ENCODE peak calls at places on chromosomes 7 and 10, in seven cellular contexts. F, X, S, E, J, O and H are unnamed samples.

GRCh38 chr10:100291356-100291755 is 4.9 kb upstream of the BLOC1S2 start:
- DNase-seq in F (no peak), X (no peak), S (no peak), E (no peak), J (no peak), O (no peak), H (peak)

GRCh38 chr7:104998040-104998752 is 15.8 kb upstream of the KMT2E start:
- DNase-seq in F (no peak), X (no peak), S (no peak), E (no peak), J (no peak), O (no peak), H (no peak)

GRCh38 chr10:4219901-4220300 is 434.9 kb upstream of the KLF6 start:
- DNase-seq in F (no peak), X (no peak), S (no peak), E (no peak), J (no peak), O (no peak), H (no peak)

GRCh38 chr7:17075601-17076000 is 193.8 kb upstream of the AGR3 start:
- DNase-seq in F (no peak), X (no peak), S (no peak), E (no peak), J (no peak), O (no peak), H (no peak)

GRCh38 chr7:100406767-100407166 is 21.7 kb downstream of the ZCWPW1 start:
- DNase-seq in F (no peak), X (no peak), S (no peak), E (peak), J (no peak), O (no peak), H (no peak)

GRCh38 chr10:4663162-4663992 is 162.6 kb upstream of the AKR1E2 start:
- DNase-seq in F (peak), X (peak), S (peak), E (peak), J (peak), O (no peak), H (peak)

GRCh38 chr10:87505366-87506113 is 847 bp downstream of the MINPP1 start:
- DNase-seq in F (peak), X (peak), S (no peak), E (peak), J (peak), O (peak), H (no peak)

GRCh38 chr10:122234416-122234815 is 36.7 kb upstream of the BTBD16 start:
- DNase-seq in F (no peak), X (no peak), S (no peak), E (no peak), J (no peak), O (no peak), H (no peak)

GRCh38 chr7:123747620-123748141 is 1.1 kb downstream of the WASL start:
- DNase-seq in F (peak), X (peak), S (peak), E (peak), J (peak), O (peak), H (peak)

GRCh38 chr10:33365314-33365713 is 30.8 kb upstream of the NRP1 start:
- DNase-seq in F (no peak), X (no peak), S (no peak), E (no peak), J (no peak), O (no peak), H (no peak)

GRCh38 chr7:517848-518629 is 1.6 kb downstream of the PDGFA start:
- DNase-seq in F (peak), X (peak), S (no peak), E (peak), J (peak), O (no peak), H (peak)

GRCh38 chr7:99141756-99142726 is 1.9 kb downstream of the SMURF1 start:
- DNase-seq in F (peak), X (peak), S (peak), E (peak), J (peak), O (peak), H (peak)

GRCh38 chr7:38169862-38170261 is 8.2 kb upstream of the STARD3NL start:
- DNase-seq in F (no peak), X (no peak), S (no peak), E (peak), J (no peak), O (no peak), H (no peak)

GRCh38 chr7:37382546-37383088 is 66.0 kb downstream of the ELMO1 start:
- DNase-seq in F (no peak), X (no peak), S (no peak), E (no peak), J (no peak), O (no peak), H (no peak)

GRCh38 chr10:124039432-124040086 is 53.8 kb downstream of the CHST15 start:
- DNase-seq in F (no peak), X (no peak), S (no peak), E (no peak), J (no peak), O (no peak), H (no peak)

GRCh38 chr10:132263866-132264265 is 43.9 kb downstream of the STK32C start:
- DNase-seq in F (no peak), X (no peak), S (no peak), E (no peak), J (no peak), O (no peak), H (no peak)

GRCh38 chr7:154795437-154795836 is 207.5 kb downstream of the PAXIP1 start:
- DNase-seq in F (no peak), X (no peak), S (no peak), E (no peak), J (no peak), O (no peak), H (no peak)

GRCh38 chr10:78065616-78066410 is 32.1 kb downstream of the RPS24 start:
- DNase-seq in F (no peak), X (no peak), S (no peak), E (no peak), J (peak), O (no peak), H (no peak)

DNA sequence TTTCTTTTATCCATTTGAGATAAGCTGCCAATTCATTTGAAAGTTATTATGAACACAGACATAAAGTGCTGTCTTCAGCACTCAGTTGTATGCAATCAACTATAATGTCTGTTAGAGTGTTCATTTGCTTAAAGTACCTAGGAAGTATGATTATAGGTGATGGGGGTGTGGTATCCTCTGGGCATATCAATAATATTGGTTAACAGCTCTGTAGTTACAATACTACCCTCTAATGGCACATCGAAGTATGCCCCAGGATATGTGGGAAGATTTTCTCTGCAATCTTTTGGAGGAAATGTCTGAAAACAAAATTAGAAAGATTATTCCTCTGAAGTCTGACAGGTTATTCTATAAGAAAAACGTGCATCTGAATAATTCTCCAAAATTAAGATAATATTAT is 429.7 kb downstream of the ARL4A start:
- DNase-seq in F (no peak), X (no peak), S (no peak), E (peak), J (no peak), O (no peak), H (no peak)
- TF ChIP-seq CTCF in F (no peak), X (no peak), S (no peak), E (peak), J (peak), O (peak), H (no peak)

GRCh38 chr10:61470730-61471129 is 17.5 kb upstream of the TMEM26 start:
- DNase-seq in F (no peak), X (no peak), S (no peak), E (no peak), J (no peak), O (no peak), H (no peak)

GRCh38 chr10:61463035-61463909 is 10.1 kb upstream of the TMEM26 start:
- DNase-seq in F (no peak), X (no peak), S (peak), E (peak), J (no peak), O (no peak), H (no peak)

GRCh38 chr10:61465216-61465496 is 12.0 kb upstream of the TMEM26 start:
- DNase-seq in F (no peak), X (no peak), S (no peak), E (no peak), J (no peak), O (no peak), H (no peak)

GRCh38 chr10:61464461-61465215 is 11.5 kb upstream of the TMEM26 start:
- DNase-seq in F (no peak), X (no peak), S (no peak), E (peak), J (no peak), O (no peak), H (no peak)

DNA sequence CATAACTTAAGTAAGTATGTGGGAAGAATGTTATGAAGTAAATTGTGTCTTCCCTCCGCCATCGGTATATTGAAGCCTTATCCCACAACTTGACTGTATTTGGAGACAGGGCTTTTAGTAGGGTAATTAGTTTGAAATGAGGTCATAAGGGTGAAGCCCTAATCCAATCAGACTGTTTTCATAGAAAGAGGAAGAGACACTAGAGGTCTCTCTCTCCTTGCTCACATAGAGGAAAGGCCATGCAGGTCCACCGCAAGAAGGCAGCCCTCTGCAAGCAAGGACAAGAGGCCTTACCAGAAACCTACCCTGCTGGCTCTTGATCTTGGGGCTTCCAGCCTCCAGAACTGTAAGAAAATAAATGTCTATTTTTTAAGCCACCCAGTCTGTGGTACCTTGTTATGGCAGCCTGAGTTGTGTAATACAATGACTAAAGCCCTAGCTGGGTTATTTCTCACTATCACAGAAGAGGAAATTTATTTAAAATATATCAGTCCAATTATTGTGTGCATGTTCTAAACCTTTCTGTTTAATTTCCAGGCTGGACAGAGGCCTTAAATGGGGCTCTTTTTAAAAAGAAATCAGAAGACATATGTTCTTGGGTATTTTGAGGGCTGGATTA is 12.7 kb upstream of the TMEM26 start:
- DNase-seq in F (no peak), X (no peak), S (no peak), E (peak), J (no peak), O (peak), H (no peak)
- TF ChIP-seq CTCF in F (no peak), X (no peak), S (no peak), E (no peak), J (peak), O (peak), H (no peak)

DNA sequence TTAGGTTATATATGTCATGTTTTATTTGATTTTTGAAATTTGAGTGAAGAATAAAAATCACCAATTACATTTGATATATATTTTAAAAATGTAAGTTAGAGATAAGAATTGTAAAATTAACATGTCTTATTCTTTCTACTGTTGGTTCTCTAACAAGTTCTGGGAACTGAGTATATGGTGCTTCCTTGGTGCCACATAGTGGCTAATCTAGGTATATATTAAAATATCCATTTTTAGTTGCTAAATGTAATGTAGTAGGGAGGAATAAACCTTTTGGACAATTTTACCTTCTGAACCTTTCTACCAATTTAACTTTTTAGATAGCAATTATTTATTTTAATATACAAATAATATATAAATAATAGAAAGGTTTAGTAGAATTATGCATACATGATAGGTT is 17.5 kb downstream of the CFAP69 start:
- DNase-seq in F (no peak), X (no peak), S (no peak), E (peak), J (peak), O (no peak), H (no peak)
- TF ChIP-seq CTCF in F (peak), X (peak), S (peak), E (peak), J (peak), O (peak), H (peak)

DNA sequence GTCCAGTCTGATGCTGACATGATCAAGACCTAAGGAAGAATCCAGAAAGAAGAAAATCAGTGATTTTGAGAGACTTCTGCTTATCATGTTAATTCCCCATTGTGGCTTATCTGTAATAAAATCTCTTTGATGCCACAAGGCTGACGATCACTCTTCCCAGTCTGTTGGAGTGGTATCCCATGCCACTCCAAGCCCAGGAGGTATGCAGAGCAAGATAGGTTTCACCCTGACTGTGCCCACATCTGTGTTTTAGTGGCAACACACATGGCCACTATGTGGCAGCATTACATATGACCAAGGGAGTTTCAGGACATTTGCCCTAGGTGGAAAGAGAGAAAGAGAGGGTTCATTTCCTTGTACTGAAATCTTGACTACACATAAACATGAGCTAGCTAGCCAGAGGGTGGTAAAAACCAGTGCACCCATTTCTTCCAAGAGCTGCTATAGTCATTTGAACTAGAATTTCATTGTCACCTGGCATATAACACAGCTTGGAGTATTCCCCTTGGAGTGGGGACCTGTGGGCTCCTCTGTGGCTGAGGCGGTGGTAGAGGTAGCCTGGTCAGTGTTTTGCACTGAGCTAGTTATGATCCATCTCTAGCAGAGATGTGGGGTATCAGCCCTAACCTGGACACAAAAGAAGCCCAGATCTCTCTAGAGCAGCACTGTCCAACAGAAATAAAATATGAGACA is 20.8 kb downstream of the LAMB4 start:
- DNase-seq in F (peak), X (no peak), S (no peak), E (peak), J (no peak), O (no peak), H (no peak)
- TF ChIP-seq CTCF in F (peak), X (no peak), S (no peak), E (peak), J (peak), O (peak), H (peak)

GRCh38 chr7:18700147-18700546 is 204.6 kb downstream of the HDAC9 start:
- DNase-seq in F (peak), X (no peak), S (no peak), E (peak), J (no peak), O (peak), H (no peak)
- TF ChIP-seq CTCF in F (peak), X (no peak), S (peak), E (peak), J (no peak), O (peak), H (no peak)

GRCh38 chr10:70267161-70267933 is 16.5 kb downstream of the NPFFR1 start:
- DNase-seq in F (peak), X (no peak), S (peak), E (peak), J (peak), O (peak), H (no peak)
- TF ChIP-seq CTCF in F (peak), X (no peak), S (peak), E (peak), J (peak), O (peak), H (no peak)

GRCh38 chr7:1923409-1924053 is 253.5 kb downstream of the ELFN1 start:
- DNase-seq in F (no peak), X (no peak), S (no peak), E (no peak), J (no peak), O (no peak), H (no peak)

GRCh38 chr7:1926908-1927306 is 256.8 kb downstream of the ELFN1 start:
- DNase-seq in F (no peak), X (no peak), S (peak), E (no peak), J (no peak), O (no peak), H (no peak)

GRCh38 chr7:1925973-1926907 is 256.2 kb downstream of the ELFN1 start:
- DNase-seq in F (peak), X (no peak), S (no peak), E (no peak), J (no peak), O (no peak), H (no peak)

GRCh38 chr7:1924185-1924817 is 254.2 kb downstream of the ELFN1 start:
- DNase-seq in F (peak), X (no peak), S (no peak), E (no peak), J (no peak), O (no peak), H (no peak)

GRCh38 chr7:1925349-1925748 is 255.3 kb downstream of the ELFN1 start:
- DNase-seq in F (peak), X (no peak), S (no peak), E (no peak), J (peak), O (no peak), H (no peak)
- TF ChIP-seq CTCF in F (peak), X (no peak), S (no peak), E (no peak), J (peak), O (peak), H (no peak)

DNA sequence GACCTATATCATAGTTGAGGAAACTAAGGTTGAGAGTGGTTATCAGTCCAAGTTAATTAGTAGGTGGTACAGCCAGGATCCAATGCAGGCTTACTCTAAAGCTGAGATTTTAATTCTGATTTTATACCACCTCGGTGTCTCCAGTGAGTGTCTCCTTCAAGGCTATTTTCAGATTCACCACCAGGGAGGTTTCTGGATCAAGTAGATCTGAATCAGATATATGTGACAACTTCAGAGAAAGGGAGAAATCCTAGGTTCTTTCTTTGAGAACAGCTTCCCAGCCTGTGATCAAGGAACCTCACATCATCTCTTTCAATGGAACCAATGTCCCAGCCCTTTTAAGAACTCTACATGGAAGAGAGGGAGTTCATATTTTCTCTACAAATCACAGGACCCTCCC is 429.2 kb downstream of the SORCS3 start:
- DNase-seq in F (no peak), X (no peak), S (no peak), E (no peak), J (no peak), O (no peak), H (no peak)
- TF ChIP-seq CTCF in F (no peak), X (no peak), S (no peak), E (no peak), J (no peak), O (peak), H (no peak)

DNA sequence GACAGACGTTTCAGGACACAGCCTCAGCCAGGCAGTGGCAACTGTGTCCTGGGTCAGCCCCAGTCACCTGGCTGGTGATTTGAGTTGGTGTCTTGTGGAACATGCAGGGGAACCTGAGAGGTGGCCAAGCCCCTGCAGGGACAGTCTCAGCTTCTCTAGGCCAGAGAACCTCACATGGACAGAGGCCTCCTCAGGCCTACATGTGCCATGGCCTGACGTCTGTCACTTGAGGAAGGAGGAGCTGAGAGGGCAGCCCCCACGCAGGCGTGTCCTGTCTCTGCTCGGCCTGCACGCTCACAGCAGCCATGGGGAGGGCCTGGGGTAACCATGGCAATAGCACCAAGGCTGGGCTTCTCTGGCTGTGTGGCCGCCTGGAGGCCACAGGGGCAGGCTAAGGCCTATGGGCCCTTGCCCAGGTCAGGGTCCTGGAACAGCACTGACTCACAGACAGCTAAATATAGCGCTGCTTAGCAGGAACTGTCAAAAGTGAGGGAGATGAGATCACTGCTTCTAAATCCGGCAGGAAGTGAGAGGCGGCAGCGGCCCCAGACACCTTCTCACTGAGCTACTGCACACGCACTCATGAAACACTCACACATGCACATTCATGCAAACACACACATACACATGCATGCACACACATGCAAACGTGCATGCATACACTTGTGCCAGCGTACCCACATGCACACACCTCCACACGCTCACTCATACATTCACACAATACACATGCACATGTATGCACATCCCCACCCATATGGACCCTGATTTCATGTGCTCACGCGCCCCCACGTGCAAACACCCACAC is 57.0 kb downstream of the YKT6 start:
- DNase-seq in F (peak), X (peak), S (peak), E (peak), J (peak), O (no peak), H (peak)
- TF ChIP-seq CTCF in F (no peak), X (no peak), S (no peak), E (no peak), J (peak), O (no peak), H (no peak)

GRCh38 chr10:130422366-130423324 is 286.5 kb downstream of the GLRX3 start:
- DNase-seq in F (no peak), X (no peak), S (no peak), E (no peak), J (no peak), O (peak), H (no peak)
- TF ChIP-seq CTCF in F (no peak), X (no peak), S (no peak), E (no peak), J (no peak), O (peak), H (no peak)